ENCODE peak calls at places on chromosomes 1 and 21, in six cellular contexts. One of them, this sample, is unnamed.

GRCh38 chr21:10272216-10272615 is 249.2 kb upstream of the TPTE start:
- DNase-seq in fibroblast of lung: no peak
- DNase-seq in pancreas: no peak
- DNase-seq in fibroblast of mammary gland: no peak
- DNase-seq in coronary artery: peak
- DNase-seq in suprapubic skin: no peak
- DNase-seq in this sample: no peak

GRCh38 chr1:172941945-172942344 is 108.8 kb downstream of the TNFSF18 start:
- DNase-seq in fibroblast of lung: peak
- DNase-seq in pancreas: no peak
- DNase-seq in fibroblast of mammary gland: no peak
- DNase-seq in coronary artery: no peak
- DNase-seq in suprapubic skin: no peak
- DNase-seq in this sample: no peak

GRCh38 chr1:222310830-222311229 is 237.1 kb downstream of the HHIPL2 start:
- DNase-seq in fibroblast of lung: no peak
- DNase-seq in pancreas: no peak
- DNase-seq in fibroblast of mammary gland: no peak
- DNase-seq in coronary artery: no peak
- DNase-seq in suprapubic skin: no peak
- DNase-seq in this sample: no peak

GRCh38 chr1:23562138-23562819 is 3.0 kb upstream of the ID3 start:
- DNase-seq in fibroblast of lung: peak
- DNase-seq in pancreas: peak
- DNase-seq in fibroblast of mammary gland: peak
- DNase-seq in coronary artery: peak
- DNase-seq in suprapubic skin: peak
- DNase-seq in this sample: peak

GRCh38 chr21:25999935-26000582 is 170.5 kb downstream of the APP start:
- DNase-seq in fibroblast of lung: no peak
- DNase-seq in pancreas: no peak
- DNase-seq in fibroblast of mammary gland: no peak
- DNase-seq in coronary artery: no peak
- DNase-seq in suprapubic skin: no peak
- DNase-seq in this sample: no peak

GRCh38 chr1:3923378-3924185 is 23.5 kb upstream of the C1orf174 start:
- DNase-seq in fibroblast of lung: no peak
- DNase-seq in pancreas: no peak
- DNase-seq in fibroblast of mammary gland: no peak
- DNase-seq in coronary artery: no peak
- DNase-seq in suprapubic skin: no peak
- DNase-seq in this sample: no peak

GRCh38 chr1:28130901-28131300 is 42.5 kb upstream of the EYA3 start:
- DNase-seq in fibroblast of lung: no peak
- DNase-seq in pancreas: no peak
- DNase-seq in fibroblast of mammary gland: no peak
- DNase-seq in coronary artery: no peak
- DNase-seq in suprapubic skin: no peak
- DNase-seq in this sample: no peak

GRCh38 chr1:243924188-243924587 is 74.1 kb upstream of the AKT3 start:
- DNase-seq in fibroblast of lung: peak
- DNase-seq in pancreas: no peak
- DNase-seq in fibroblast of mammary gland: peak
- DNase-seq in coronary artery: no peak
- DNase-seq in suprapubic skin: no peak
- DNase-seq in this sample: no peak

GRCh38 chr1:245428681-245429080 is 273.9 kb downstream of the KIF26B start:
- DNase-seq in fibroblast of lung: no peak
- DNase-seq in pancreas: no peak
- DNase-seq in fibroblast of mammary gland: no peak
- DNase-seq in coronary artery: no peak
- DNase-seq in suprapubic skin: no peak
- DNase-seq in this sample: no peak

GRCh38 chr1:63024132-63024531 is 240.2 kb downstream of the ATG4C start:
- DNase-seq in fibroblast of lung: no peak
- DNase-seq in pancreas: no peak
- DNase-seq in fibroblast of mammary gland: no peak
- DNase-seq in coronary artery: no peak
- DNase-seq in suprapubic skin: no peak
- DNase-seq in this sample: no peak

GRCh38 chr1:68233202-68233601 is 879 bp upstream of the WLS start:
- DNase-seq in fibroblast of lung: no peak
- DNase-seq in pancreas: no peak
- DNase-seq in fibroblast of mammary gland: no peak
- DNase-seq in coronary artery: no peak
- DNase-seq in suprapubic skin: no peak
- DNase-seq in this sample: no peak

GRCh38 chr1:84889437-84889836 is 3.6 kb downstream of the LPAR3 start:
- DNase-seq in fibroblast of lung: no peak
- DNase-seq in pancreas: no peak
- DNase-seq in fibroblast of mammary gland: peak
- DNase-seq in coronary artery: no peak
- DNase-seq in suprapubic skin: no peak
- DNase-seq in this sample: no peak

GRCh38 chr1:21524686-21525339 is 15.6 kb downstream of the ALPL start:
- DNase-seq in fibroblast of lung: no peak
- DNase-seq in pancreas: no peak
- DNase-seq in fibroblast of mammary gland: no peak
- DNase-seq in coronary artery: no peak
- DNase-seq in suprapubic skin: no peak
- DNase-seq in this sample: no peak

GRCh38 chr1:242764161-242764560 is 239.7 kb upstream of the PLD5 start:
- DNase-seq in fibroblast of lung: peak
- DNase-seq in pancreas: no peak
- DNase-seq in fibroblast of mammary gland: no peak
- DNase-seq in coronary artery: no peak
- DNase-seq in suprapubic skin: no peak
- DNase-seq in this sample: no peak

GRCh38 chr1:152623203-152623844 is 421 bp upstream of the LCE3A start:
- DNase-seq in fibroblast of lung: no peak
- DNase-seq in pancreas: no peak
- DNase-seq in fibroblast of mammary gland: no peak
- DNase-seq in coronary artery: no peak
- DNase-seq in suprapubic skin: no peak
- DNase-seq in this sample: no peak

GRCh38 chr1:19165501-19165900 is 44.6 kb downstream of the UBR4 start:
- DNase-seq in fibroblast of lung: peak
- DNase-seq in pancreas: no peak
- DNase-seq in fibroblast of mammary gland: peak
- DNase-seq in coronary artery: no peak
- DNase-seq in suprapubic skin: no peak
- DNase-seq in this sample: no peak

GRCh38 chr1:233278621-233279020 is 16.9 kb downstream of the PCNX2 start:
- DNase-seq in fibroblast of lung: no peak
- DNase-seq in pancreas: no peak
- DNase-seq in fibroblast of mammary gland: no peak
- DNase-seq in coronary artery: no peak
- DNase-seq in suprapubic skin: no peak
- DNase-seq in this sample: no peak

GRCh38 chr1:105427543-105427942 is 1628.9 kb upstream of the PRMT6 start:
- DNase-seq in fibroblast of lung: no peak
- DNase-seq in pancreas: no peak
- DNase-seq in fibroblast of mammary gland: peak
- DNase-seq in coronary artery: no peak
- DNase-seq in suprapubic skin: no peak
- DNase-seq in this sample: no peak

GRCh38 chr1:79726321-79726720 is 719.8 kb upstream of the ADGRL4 start:
- DNase-seq in fibroblast of lung: peak
- DNase-seq in pancreas: no peak
- DNase-seq in fibroblast of mammary gland: no peak
- DNase-seq in coronary artery: no peak
- DNase-seq in suprapubic skin: no peak
- DNase-seq in this sample: no peak

GRCh38 chr1:91755888-91756287 is 130.1 kb downstream of the TGFBR3 start:
- DNase-seq in fibroblast of lung: no peak
- DNase-seq in pancreas: no peak
- DNase-seq in fibroblast of mammary gland: no peak
- DNase-seq in coronary artery: no peak
- DNase-seq in suprapubic skin: no peak
- DNase-seq in this sample: no peak

GRCh38 chr1:232704694-232705680 is 75.1 kb upstream of the SIPA1L2 start:
- DNase-seq in fibroblast of lung: peak
- DNase-seq in pancreas: peak
- DNase-seq in fibroblast of mammary gland: peak
- DNase-seq in coronary artery: no peak
- DNase-seq in suprapubic skin: peak
- DNase-seq in this sample: no peak

GRCh38 chr1:155008015-155008941 is 5.7 kb downstream of the ZBTB7B start:
- DNase-seq in fibroblast of lung: no peak
- DNase-seq in pancreas: no peak
- DNase-seq in fibroblast of mammary gland: no peak
- DNase-seq in coronary artery: no peak
- DNase-seq in suprapubic skin: no peak
- DNase-seq in this sample: no peak

GRCh38 chr1:2154022-2154421 is 40.5 kb downstream of the FAAP20 start:
- DNase-seq in fibroblast of lung: no peak
- DNase-seq in pancreas: no peak
- DNase-seq in fibroblast of mammary gland: no peak
- DNase-seq in coronary artery: no peak
- DNase-seq in suprapubic skin: no peak
- DNase-seq in this sample: no peak

GRCh38 chr1:2156866-2157265 is 37.7 kb downstream of the FAAP20 start:
- DNase-seq in fibroblast of lung: no peak
- DNase-seq in pancreas: no peak
- DNase-seq in fibroblast of mammary gland: no peak
- DNase-seq in coronary artery: no peak
- DNase-seq in suprapubic skin: no peak
- DNase-seq in this sample: no peak

GRCh38 chr1:2155788-2156187 is 38.8 kb downstream of the FAAP20 start:
- DNase-seq in fibroblast of lung: no peak
- DNase-seq in pancreas: no peak
- DNase-seq in fibroblast of mammary gland: no peak
- DNase-seq in coronary artery: no peak
- DNase-seq in suprapubic skin: no peak
- DNase-seq in this sample: no peak

GRCh38 chr1:2152914-2153313 is 41.7 kb downstream of the FAAP20 start:
- DNase-seq in fibroblast of lung: no peak
- DNase-seq in pancreas: no peak
- DNase-seq in fibroblast of mammary gland: no peak
- DNase-seq in coronary artery: no peak
- DNase-seq in suprapubic skin: no peak
- DNase-seq in this sample: no peak

GRCh38 chr1:2155147-2155598 is 39.4 kb downstream of the FAAP20 start:
- DNase-seq in fibroblast of lung: no peak
- DNase-seq in pancreas: no peak
- DNase-seq in fibroblast of mammary gland: no peak
- DNase-seq in coronary artery: no peak
- DNase-seq in suprapubic skin: no peak
- DNase-seq in this sample: no peak
- TF ChIP-seq CTCF in fibroblast of lung: no peak
- TF ChIP-seq CTCF in pancreas: no peak
- TF ChIP-seq CTCF in fibroblast of mammary gland: no peak
- TF ChIP-seq CTCF in coronary artery: no peak
- TF ChIP-seq CTCF in suprapubic skin: no peak
- TF ChIP-seq CTCF in this sample: no peak

DNA sequence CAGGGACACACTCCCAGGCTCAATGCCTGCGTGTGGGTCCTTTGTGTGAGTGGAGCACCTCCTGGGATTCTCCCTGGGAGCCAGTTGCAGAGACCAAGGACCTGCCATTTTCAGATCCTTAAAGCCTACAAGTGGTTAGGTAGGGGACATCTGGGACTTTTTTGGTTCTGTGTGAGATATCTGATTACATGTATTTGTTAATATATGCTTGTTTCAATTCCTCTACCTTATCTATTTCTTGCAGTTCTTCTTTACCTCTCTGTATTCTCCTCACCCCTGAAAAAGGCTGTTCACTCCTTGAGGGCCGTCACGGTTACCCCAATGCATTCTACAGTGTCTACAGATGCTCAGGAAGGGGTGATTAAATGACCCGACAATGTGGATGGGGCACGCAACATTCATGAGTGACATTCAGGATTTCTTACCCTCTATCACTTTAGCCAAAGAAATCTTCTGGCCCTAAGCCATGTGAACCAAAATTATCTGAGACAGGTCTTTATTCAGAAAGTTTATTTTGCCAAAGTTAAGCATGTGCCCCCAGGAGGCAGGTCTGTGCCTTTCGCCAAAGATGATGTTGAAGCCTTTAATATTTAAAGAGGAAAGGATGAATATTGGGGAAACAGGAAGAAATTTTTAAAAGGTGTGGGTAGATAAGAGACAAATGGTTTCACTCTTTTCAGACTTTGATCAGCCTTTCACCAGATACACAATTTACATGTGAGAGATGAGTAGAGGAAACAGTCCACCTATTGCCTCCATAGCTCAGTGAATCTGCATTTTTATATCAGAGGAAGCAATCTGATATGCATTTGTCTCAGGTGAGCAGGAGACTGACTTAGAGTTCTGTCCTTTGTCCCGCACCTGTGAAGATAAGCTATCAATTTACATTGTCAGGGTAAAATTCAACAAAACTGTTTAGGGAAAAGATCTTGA is 44.6 kb upstream of the MPZL1 start:
- DNase-seq in fibroblast of lung: no peak
- DNase-seq in pancreas: no peak
- DNase-seq in fibroblast of mammary gland: no peak
- DNase-seq in coronary artery: no peak
- DNase-seq in suprapubic skin: no peak
- DNase-seq in this sample: no peak
- TF ChIP-seq CTCF in fibroblast of lung: no peak
- TF ChIP-seq CTCF in pancreas: no peak
- TF ChIP-seq CTCF in fibroblast of mammary gland: no peak
- TF ChIP-seq CTCF in coronary artery: no peak
- TF ChIP-seq CTCF in suprapubic skin: no peak
- TF ChIP-seq CTCF in this sample: no peak

DNA sequence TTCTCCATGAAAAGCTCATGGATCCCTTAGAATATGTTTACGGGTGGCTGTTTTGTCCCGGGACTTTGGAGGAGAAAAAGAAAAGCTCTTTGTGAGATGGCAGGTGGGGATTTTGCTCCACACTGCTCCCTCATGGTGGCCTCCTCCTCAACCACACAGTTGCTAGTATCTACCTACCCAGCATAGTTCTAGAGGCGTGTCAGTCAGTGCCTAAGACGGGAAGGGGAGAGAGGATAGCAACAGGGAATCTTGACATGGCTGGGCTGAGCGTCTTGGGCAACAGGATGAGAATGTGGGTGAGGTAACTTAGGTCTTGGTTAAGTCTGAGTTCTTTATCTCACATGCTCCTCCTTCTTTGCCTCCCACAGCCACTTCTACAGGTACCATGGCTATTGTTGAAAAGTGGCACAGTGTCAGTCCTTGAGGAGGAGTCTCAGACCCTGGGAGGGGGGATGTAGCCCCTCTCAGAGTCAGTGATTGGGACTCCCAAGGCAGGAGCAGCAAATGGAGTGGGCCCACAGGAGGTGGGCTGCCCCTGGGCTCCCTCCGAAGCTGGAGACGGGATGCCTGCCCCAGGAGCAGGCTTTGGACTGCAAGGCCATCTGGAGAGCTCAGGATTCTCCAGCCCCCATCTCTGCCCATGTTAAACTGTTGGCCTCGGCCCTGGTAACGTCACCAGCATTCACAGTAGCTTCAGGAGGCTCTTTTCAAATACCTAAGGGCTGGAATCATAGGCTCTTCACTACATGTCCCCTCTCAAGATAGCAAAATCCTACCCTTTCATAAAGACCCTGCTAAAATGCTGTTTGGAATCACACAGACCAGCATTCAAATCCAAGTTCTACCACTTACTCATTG is 75.5 kb downstream of the TENT5C start:
- DNase-seq in fibroblast of lung: no peak
- DNase-seq in pancreas: no peak
- DNase-seq in fibroblast of mammary gland: no peak
- DNase-seq in coronary artery: no peak
- DNase-seq in suprapubic skin: no peak
- DNase-seq in this sample: no peak
- TF ChIP-seq CTCF in fibroblast of lung: no peak
- TF ChIP-seq CTCF in pancreas: no peak
- TF ChIP-seq CTCF in fibroblast of mammary gland: no peak
- TF ChIP-seq CTCF in coronary artery: no peak
- TF ChIP-seq CTCF in suprapubic skin: no peak
- TF ChIP-seq CTCF in this sample: no peak

GRCh38 chr1:15957221-15958090 is 18.4 kb downstream of the ZBTB17 start:
- DNase-seq in fibroblast of lung: no peak
- DNase-seq in pancreas: no peak
- DNase-seq in fibroblast of mammary gland: no peak
- DNase-seq in coronary artery: no peak
- DNase-seq in suprapubic skin: peak
- DNase-seq in this sample: no peak
- TF ChIP-seq CTCF in fibroblast of lung: no peak
- TF ChIP-seq CTCF in pancreas: no peak
- TF ChIP-seq CTCF in fibroblast of mammary gland: peak
- TF ChIP-seq CTCF in coronary artery: no peak
- TF ChIP-seq CTCF in suprapubic skin: no peak
- TF ChIP-seq CTCF in this sample: peak